ENCODE peak calls at places on chromosomes 5 and 9, in seven cellular contexts. K is EL, A is T-helper 17 cell, L is SW 1271, O is NCI-H460, I is kidney glomerular epithelial cell, Y is body of pancreas. T is an unnamed sample.

GRCh38 chr5:314676-315487 is 6.6 kb upstream of the AHRR start:
- DNase-seq in K (no peak), A (no peak), L (no peak), O (no peak), I (no peak), Y (no peak), T (no peak)

GRCh38 chr5:141508440-141508807 is 19.5 kb downstream of the PCDHGC5 start:
- DNase-seq in K (peak), A (no peak), L (peak), O (no peak), I (peak), Y (no peak), T (no peak)

GRCh38 chr9:589723-590122 is 251.8 kb upstream of the DMRT1 start:
- DNase-seq in K (peak), A (no peak), L (no peak), O (no peak), I (no peak), Y (no peak), T (no peak)

GRCh38 chr5:135013947-135014570 is 20.0 kb downstream of the PITX1 start:
- DNase-seq in K (no peak), A (no peak), L (no peak), O (no peak), I (no peak), Y (peak), T (no peak)

GRCh38 chr9:77964258-77964657 is 67.4 kb downstream of the GNAQ start:
- DNase-seq in K (no peak), A (no peak), L (no peak), O (no peak), I (no peak), Y (no peak), T (no peak)

GRCh38 chr5:61051267-61051666 is 106.3 kb downstream of the NDUFAF2 start:
- DNase-seq in K (peak), A (no peak), L (peak), O (peak), I (peak), Y (no peak), T (no peak)

GRCh38 chr9:38084556-38084880 is 15.5 kb upstream of the SHB start:
- DNase-seq in K (no peak), A (no peak), L (no peak), O (no peak), I (no peak), Y (no peak), T (no peak)

GRCh38 chr5:15594922-15595568 is 95.1 kb downstream of the FBXL7 start:
- DNase-seq in K (no peak), A (no peak), L (no peak), O (no peak), I (no peak), Y (no peak), T (no peak)

GRCh38 chr5:123538670-123539459 is 26.9 kb downstream of the CSNK1G3 start:
- DNase-seq in K (peak), A (no peak), L (no peak), O (no peak), I (no peak), Y (peak), T (no peak)

GRCh38 chr9:1960696-1961095 is 54.5 kb upstream of the SMARCA2 start:
- DNase-seq in K (no peak), A (no peak), L (no peak), O (no peak), I (no peak), Y (no peak), T (no peak)

GRCh38 chr5:159049844-159050318 is 49.8 kb downstream of the EBF1 start:
- DNase-seq in K (peak), A (no peak), L (peak), O (peak), I (peak), Y (no peak), T (no peak)

GRCh38 chr5:139961435-139962157 is 81.5 kb downstream of the NRG2 start:
- DNase-seq in K (no peak), A (no peak), L (no peak), O (no peak), I (no peak), Y (no peak), T (no peak)

GRCh38 chr5:171647043-171647899 is 138.3 kb upstream of the SMIM23 start:
- DNase-seq in K (peak), A (no peak), L (peak), O (peak), I (peak), Y (no peak), T (peak)

GRCh38 chr9:136860529-136860928 is 5.6 kb downstream of the EDF1 start:
- DNase-seq in K (no peak), A (no peak), L (no peak), O (no peak), I (no peak), Y (no peak), T (no peak)

GRCh38 chr5:137252513-137252912 is 246.6 kb downstream of the SPOCK1 start:
- DNase-seq in K (peak), A (no peak), L (no peak), O (no peak), I (no peak), Y (no peak), T (no peak)

GRCh38 chr9:96382839-96383164 is 709 bp downstream of the SLC35D2 start:
- DNase-seq in K (no peak), A (no peak), L (no peak), O (no peak), I (no peak), Y (no peak), T (no peak)

GRCh38 chr9:135990468-135991429 is 29.6 kb upstream of the UBAC1 start:
- DNase-seq in K (peak), A (peak), L (no peak), O (peak), I (no peak), Y (peak), T (no peak)

GRCh38 chr5:170338933-170339779 is 41.6 kb upstream of the LCP2 start:
- DNase-seq in K (no peak), A (peak), L (no peak), O (no peak), I (no peak), Y (no peak), T (no peak)

GRCh38 chr9:76441551-76442322 is 17.2 kb upstream of the GCNT1 start:
- DNase-seq in K (peak), A (no peak), L (no peak), O (no peak), I (peak), Y (no peak), T (no peak)

GRCh38 chr9:134884492-134884891 is 3.9 kb downstream of the FCN2 start:
- DNase-seq in K (no peak), A (no peak), L (no peak), O (no peak), I (no peak), Y (no peak), T (no peak)

GRCh38 chr9:93081081-93081529 is 14.9 kb upstream of the CARD19 start:
- DNase-seq in K (no peak), A (no peak), L (no peak), O (no peak), I (no peak), Y (no peak), T (no peak)

GRCh38 chr5:178583279-178583678 is 6.9 kb downstream of the COL23A1 start:
- DNase-seq in K (no peak), A (no peak), L (no peak), O (no peak), I (no peak), Y (no peak), T (no peak)

GRCh38 chr5:89851911-89852310 is 557.6 kb downstream of the CETN3 start:
- DNase-seq in K (no peak), A (no peak), L (no peak), O (no peak), I (no peak), Y (no peak), T (no peak)

GRCh38 chr5:94793816-94794198 is 175.3 kb downstream of the SLF1 start:
- DNase-seq in K (peak), A (no peak), L (no peak), O (no peak), I (no peak), Y (no peak), T (no peak)

GRCh38 chr9:37029776-37030590 is 4.1 kb downstream of the PAX5 start:
- DNase-seq in K (no peak), A (no peak), L (no peak), O (no peak), I (no peak), Y (no peak), T (no peak)

GRCh38 chr9:77589046-77589795 is 58.9 kb downstream of the GNA14 start:
- DNase-seq in K (no peak), A (no peak), L (no peak), O (no peak), I (no peak), Y (no peak), T (no peak)

GRCh38 chr5:131067596-131067995 is 97.5 kb downstream of the HINT1 start:
- DNase-seq in K (no peak), A (no peak), L (no peak), O (no peak), I (no peak), Y (no peak), T (no peak)

GRCh38 chr5:67842806-67843205 is 372.8 kb upstream of the PIK3R1 start:
- DNase-seq in K (peak), A (no peak), L (no peak), O (no peak), I (no peak), Y (no peak), T (no peak)

T was measured in T1000.